ENCODE peak calls at places on chromosomes 13 and 19, in four cellular contexts. E is epithelial cell of prostate, N is astrocyte of the spinal cord, U is M059J. Z is an unnamed sample.

GRCh38 chr19:4877753-4878490 is 10.5 kb upstream of the PLIN3 start:
- DNase-seq in E (no peak), N (peak), U (peak), Z (no peak)

GRCh38 chr19:50912727-50913716 is 1.8 kb upstream of the KLK4 start:
- DNase-seq in E (no peak), N (no peak), U (no peak), Z (peak)

GRCh38 chr19:2720777-2721569 is at the start of gene DIRAS1:
- DNase-seq in E (no peak), N (no peak), U (no peak), Z (no peak)

GRCh38 chr13:19586904-19587634 is 25.7 kb upstream of the TPTE2 start:
- DNase-seq in E (no peak), N (peak), U (peak), Z (peak)

GRCh38 chr19:29105629-29106352 is 107.2 kb downstream of the UQCRFS1 start:
- DNase-seq in E (no peak), N (no peak), U (no peak), Z (no peak)

GRCh38 chr19:32104465-32105235 is 240.8 kb upstream of the ZNF507 start:
- DNase-seq in E (peak), N (peak), U (peak), Z (no peak)

GRCh38 chr19:38727306-38727867 is 16.9 kb downstream of the CAPN12 start:
- DNase-seq in E (no peak), N (no peak), U (no peak), Z (no peak)

GRCh38 chr19:10604460-10604980 is 17.4 kb upstream of the AP1M2 start:
- DNase-seq in E (no peak), N (no peak), U (peak), Z (no peak)

GRCh38 chr13:113129921-113130750 is 7.5 kb downstream of the F10 start:
- DNase-seq in E (no peak), N (no peak), U (no peak), Z (no peak)

GRCh38 chr13:97114696-97115095 is 107.4 kb upstream of the MBNL2 start:
- DNase-seq in E (no peak), N (no peak), U (no peak), Z (no peak)

GRCh38 chr13:30908416-30908980 is 2.4 kb downstream of the MEDAG start:
- DNase-seq in E (no peak), N (no peak), U (peak), Z (no peak)

GRCh38 chr19:55261671-55262126 is 2.9 kb upstream of the PPP6R1 start:
- DNase-seq in E (no peak), N (no peak), U (no peak), Z (no peak)

GRCh38 chr19:47445527-47445926 is 26.2 kb downstream of the SLC8A2 start:
- DNase-seq in E (no peak), N (no peak), U (no peak), Z (no peak)

GRCh38 chr19:35318679-35319448 is 10.1 kb upstream of the CD22 start:
- DNase-seq in E (peak), N (peak), U (peak), Z (peak)

GRCh38 chr13:23469901-23470525 is 36.5 kb upstream of the SACS start:
- DNase-seq in E (no peak), N (peak), U (peak), Z (peak)

GRCh38 chr19:55777528-55777927 is 8.6 kb downstream of the RFPL4AL1 start:
- DNase-seq in E (no peak), N (no peak), U (peak), Z (no peak)

GRCh38 chr13:33999830-34000605 is 182.1 kb downstream of the RFC3 start:
- DNase-seq in E (no peak), N (no peak), U (peak), Z (no peak)

Z was measured in iris pigment epithelial cell.